ENCODE peak calls at places on chromosomes 6 and 20, in four cellular contexts. G is CD4-positive, alpha-beta memory T cell; I is small intestine; Q is HCT116. N is an unnamed sample.

GRCh38 chr20:2946988-2947961 is 74.0 kb downstream of the PTPRA start:
- DNase-seq in I (peak; percentile 53), Q (no peak), G (no peak), N (no peak)

GRCh38 chr20:52103469-52103910 is 88.1 kb downstream of the ZFP64 start:
- DNase-seq in I (no peak), G (no peak), Q (no peak), N (no peak)

GRCh38 chr20:17227669-17228623 is 1.1 kb downstream of the PCSK2 start:
- DNase-seq in G (no peak), I (no peak), Q (no peak), N (no peak)

GRCh38 chr6:12280458-12280857 is 9.7 kb upstream of the EDN1 start:
- DNase-seq in Q (no peak), I (no peak), G (no peak), N (no peak)

GRCh38 chr6:52233975-52234823 is 10.1 kb downstream of the IL17F start:
- DNase-seq in Q (peak; percentile 52), I (peak; percentile 51), G (no peak), N (peak; percentile 57)

GRCh38 chr6:101516553-101516952 is 123.0 kb downstream of the GRIK2 start:
- DNase-seq in Q (no peak), I (no peak), G (no peak), N (no peak)

GRCh38 chr6:83051386-83052172 is 14.1 kb downstream of the UBE3D start:
- DNase-seq in G (no peak), Q (no peak), I (no peak), N (no peak)

GRCh38 chr6:165728196-165728595 is 65.2 kb upstream of the PDE10A start:
- DNase-seq in G (no peak), Q (no peak), I (no peak), N (no peak)

GRCh38 chr6:31172973-31173384 is 2.5 kb upstream of the POU5F1 start:
- DNase-seq in I (no peak), Q (no peak), G (no peak), N (no peak)

GRCh38 chr6:14707971-14708465 is 537.9 kb upstream of the JARID2 start:
- DNase-seq in Q (no peak), I (no peak), G (no peak), N (no peak)

GRCh38 chr6:69953491-69953890 is 87.1 kb downstream of the COL19A1 start:
- DNase-seq in Q (no peak), I (no peak), G (no peak), N (no peak)

GRCh38 chr6:98648211-98648914 is 186.0 kb upstream of the POU3F2 start:
- DNase-seq in I (no peak), G (no peak), Q (no peak), N (no peak)

GRCh38 chr6:39938773-39939381 is 4.6 kb upstream of the MOCS1 start:
- DNase-seq in I (no peak), Q (no peak), G (no peak), N (no peak)

GRCh38 chr6:15239606-15240364 is 6.1 kb upstream of the JARID2 start:
- DNase-seq in G (no peak), I (no peak), Q (no peak), N (no peak)

GRCh38 chr6:134065706-134066105 is 13.3 kb upstream of the SLC2A12 start:
- DNase-seq in G (no peak), Q (peak; percentile 32), I (peak; percentile 29), N (peak; percentile 11)

GRCh38 chr6:30006170-30007131 is 54.6 kb upstream of the POLR1H start:
- DNase-seq in Q (no peak), G (peak; percentile 11), I (peak; percentile 43), N (no peak)

GRCh38 chr6:17556014-17556413 is 44.1 kb upstream of the FAM8A1 start:
- DNase-seq in Q (no peak), I (no peak), G (no peak), N (no peak)

GRCh38 chr6:21323577-21323976 is 270.0 kb upstream of the SOX4 start:
- DNase-seq in Q (no peak), I (no peak), G (no peak), N (no peak)

GRCh38 chr20:16411361-16411760 is 161.9 kb downstream of the KIF16B start:
- DNase-seq in Q (no peak), I (no peak), G (no peak), N (no peak)

GRCh38 chr20:45946149-45946970 is 11.9 kb downstream of the PCIF1 start:
- DNase-seq in Q (no peak), I (peak; percentile 54), G (peak; percentile 21), N (no peak)

GRCh38 chr6:72856801-72857200 is 234.9 kb downstream of the KCNQ5 start:
- DNase-seq in Q (no peak), I (no peak), G (no peak), N (no peak)

GRCh38 chr6:85390105-85390728 is 59.7 kb upstream of the NT5E start:
- DNase-seq in G (no peak), I (peak; percentile 98), Q (no peak), N (no peak)

GRCh38 chr6:123208111-123208510 is 212.1 kb downstream of the CLVS2 start:
- DNase-seq in Q (no peak), I (no peak), G (no peak), N (no peak)

GRCh38 chr20:50296450-50297375 is 106.1 kb downstream of the CEBPB start:
- DNase-seq in Q (no peak), G (no peak), I (peak; percentile 33), N (no peak)

GRCh38 chr6:98945311-98946005 is 2.3 kb downstream of the FBXL4 start:
- DNase-seq in I (no peak), Q (no peak), G (no peak), N (no peak)

GRCh38 chr6:22457986-22458385 is 111.4 kb upstream of the HDGFL1 start:
- DNase-seq in G (no peak), I (no peak), Q (no peak), N (no peak)

GRCh38 chr6:64006246-64006645 is 370.6 kb downstream of the PHF3 start:
- DNase-seq in G (no peak), Q (no peak), I (no peak), N (no peak)

GRCh38 chr6:39059496-39060310 is 11.1 kb downstream of the GLP1R start:
- DNase-seq in G (no peak), I (no peak), Q (no peak), N (no peak)

GRCh38 chr20:49700411-49701185 is 13.1 kb downstream of the B4GALT5 start:
- DNase-seq in Q (peak; percentile 71), I (no peak), G (no peak), N (no peak)

GRCh38 chr6:116371384-116372209 is 850 bp downstream of the DSE start:
- DNase-seq in I (peak; percentile 26), Q (peak; percentile 42), G (peak; percentile 24), N (peak; percentile 37)

GRCh38 chr20:11810316-11811130 is 107.2 kb upstream of the BTBD3 start:
- DNase-seq in G (no peak), Q (no peak), I (no peak), N (no peak)

GRCh38 chr20:62027116-62027515 is 38.6 kb downstream of the TAF4 start:
- DNase-seq in I (no peak), Q (no peak), G (no peak), N (no peak)

GRCh38 chr20:56779452-56780143 is 150.5 kb downstream of the TFAP2C start:
- DNase-seq in Q (no peak), I (no peak), G (no peak), N (peak; percentile 59)

GRCh38 chr20:34560614-34561013 is 2.1 kb downstream of the MAP1LC3A start:
- DNase-seq in I (no peak), Q (no peak), G (no peak), N (no peak)

GRCh38 chr20:34559311-34560140 is 1.0 kb downstream of the MAP1LC3A start:
- DNase-seq in Q (no peak), G (peak; percentile 23), I (no peak), N (no peak)

GRCh38 chr20:34557936-34558319 is 590 bp upstream of the MAP1LC3A start:
- DNase-seq in Q (no peak), G (no peak), I (no peak), N (no peak)

GRCh38 chr20:34560141-34560523 is 1.6 kb downstream of the MAP1LC3A start:
- DNase-seq in Q (no peak), G (no peak), I (no peak), N (no peak)

DNA sequence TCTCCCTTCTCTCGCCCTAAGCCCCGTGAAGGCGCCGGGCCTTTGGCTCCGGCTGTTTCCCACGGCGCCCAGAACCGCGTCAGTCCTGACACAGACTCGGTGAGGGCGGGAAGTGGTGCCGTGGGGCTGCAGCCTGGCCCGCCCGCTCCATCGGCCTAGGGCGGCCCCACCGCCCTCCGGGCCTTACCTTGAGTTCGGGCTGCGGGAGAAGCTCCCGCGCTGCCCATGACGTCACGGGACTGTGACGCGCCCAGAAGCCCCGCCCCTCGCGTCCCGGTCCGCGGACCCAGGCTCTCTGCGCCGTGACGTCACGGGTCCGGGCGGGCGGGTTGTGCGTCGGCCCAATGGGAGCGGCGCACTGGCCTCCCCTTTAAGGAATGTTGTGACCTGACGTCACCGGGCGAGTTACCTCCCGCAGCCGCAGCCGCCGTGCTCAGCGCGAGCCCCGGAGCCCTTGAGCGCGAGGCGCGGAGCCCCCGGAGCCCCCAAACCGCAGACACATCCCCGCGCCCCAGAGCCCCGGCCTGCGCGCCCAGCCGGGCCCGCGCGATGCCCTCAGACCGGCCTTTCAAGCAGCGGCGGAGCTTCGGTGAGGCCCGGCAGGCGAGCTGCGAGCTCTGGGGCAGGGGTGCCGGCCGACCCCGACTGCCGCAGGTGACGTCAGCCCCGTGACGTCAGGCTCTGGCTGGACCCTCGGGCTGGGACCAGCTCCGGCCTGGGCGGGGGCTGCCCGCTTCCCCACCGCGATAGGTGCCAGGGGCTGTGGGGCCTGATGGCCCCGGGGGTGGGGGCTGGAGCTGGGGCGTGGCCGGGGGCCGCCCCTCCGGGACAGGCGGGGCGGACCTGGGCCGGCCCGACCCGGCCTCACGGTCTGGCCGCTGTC is at the start of gene MAP1LC3A:
- DNase-seq in I (peak; percentile 88), G (peak; percentile 93), Q (no peak), N (no peak)
- H3K4me3 ChIP-seq in I (peak within 1 kb of the TSS; percentile 57), G (peak within 1 kb of the TSS; percentile 45), Q (no peak within 1 kb of the TSS), N (no peak within 1 kb of the TSS)

GRCh38 chr6:169701218-169701952 is 444 bp downstream of the WDR27 start:
- DNase-seq in Q (no peak), I (peak; percentile 23), G (no peak), N (no peak)

GRCh38 chr6:169701953-169702639 is at the start of the genes C6orf120 and WDR27:
- DNase-seq in G (peak; percentile 96), Q (peak; percentile 91), I (peak; percentile 95), N (peak; percentile 93)

GRCh38 chr6:169702640-169703246 is 817 bp downstream of the C6orf120 start:
- DNase-seq in I (peak; percentile 36), G (peak; percentile 60), Q (no peak), N (no peak)

GRCh38 chr6:169695131-169695530 is 6.7 kb downstream of the WDR27 start:
- DNase-seq in G (no peak), I (no peak), Q (no peak), N (no peak)

DNA sequence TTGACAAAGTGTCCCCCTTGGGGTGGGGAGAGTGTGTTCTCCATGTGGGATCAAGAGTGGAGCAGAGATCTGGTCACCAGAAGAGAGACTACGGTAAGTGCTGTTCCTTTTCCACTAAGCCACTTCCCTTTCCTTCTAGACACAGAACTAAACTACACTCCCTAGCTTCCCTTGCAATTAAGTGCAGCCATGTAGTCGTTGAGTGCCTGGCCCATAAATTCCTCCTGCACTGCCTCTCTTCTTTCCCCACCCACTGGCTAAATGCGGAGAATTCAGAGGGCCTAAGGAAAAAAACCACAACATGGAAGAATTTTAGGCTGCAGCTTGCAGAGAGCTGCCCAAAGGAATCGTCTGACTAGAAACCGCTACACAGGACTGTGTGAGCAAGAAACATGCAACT is 1.5 kb downstream of the WDR27 start:
- DNase-seq in I (peak; percentile 15), G (no peak), Q (no peak), N (no peak)
- H3K4me3 ChIP-seq in I (no peak overlapping the region), G (no peak overlapping the region), Q (no peak overlapping the region), N (no peak overlapping the region)

GRCh38 chr6:114343782-114344144 is 940 bp upstream of the HS3ST5 start:
- DNase-seq in Q (no peak), G (no peak), I (no peak), N (no peak)
- H3K4me3 ChIP-seq in Q (no peak overlapping the region), G (no peak overlapping the region), I (no peak overlapping the region), N (no peak overlapping the region)

GRCh38 chr6:159973406-159973805 is 4.5 kb downstream of the IGF2R start:
- DNase-seq in I (no peak), Q (no peak), G (no peak), N (no peak)
- H3K4me3 ChIP-seq in I (no peak overlapping the region), Q (no peak overlapping the region), G (no peak overlapping the region), N (no peak overlapping the region)

N was measured in DND-41.